ENCODE peak calls at places on chromosomes 2 and 18, in nine cellular contexts. L is A673, W is WERI-Rb-1, P is tibial artery, U is transverse colon, K is AG09309, V is retinal pigment epithelial cell, I is OCI-LY7, X is AG04449. M is an unnamed sample.
A peak's percentile ranks its signal among the peaks of the same experiment; 100 is the strongest.

GRCh38 chr2:222413295-222413911 is 10.9 kb upstream of the SGPP2 start:
- DNase-seq in X (no peak), P (no peak), U (no peak), L (no peak), W (no peak), K (no peak), V (no peak), I (peak; percentile 12), M (no peak)

GRCh38 chr2:29519996-29520395 is 401.4 kb downstream of the ALK start:
- DNase-seq in X (peak; percentile 53), V (no peak), P (no peak), U (no peak), K (peak; percentile 14), L (no peak), W (no peak), I (no peak), M (no peak)

GRCh38 chr2:136185991-136186771 is 68.2 kb upstream of the CXCR4 start:
- DNase-seq in W (no peak), L (no peak), K (no peak), V (no peak), P (no peak), X (no peak), U (no peak), I (no peak), M (no peak)

GRCh38 chr2:200703132-200703925 is 108.4 kb upstream of the BZW1 start:
- DNase-seq in L (peak; percentile 72), V (peak; percentile 25), K (peak; percentile 67), I (peak; percentile 84), P (no peak), W (peak; percentile 20), X (peak; percentile 26), U (no peak), M (peak; percentile 31)

GRCh38 chr2:153386481-153386891 is 92.1 kb downstream of the RPRM start:
- DNase-seq in U (no peak), I (no peak), K (no peak), W (no peak), V (peak; percentile 94), L (no peak), X (no peak), P (no peak), M (peak; percentile 32)

GRCh38 chr2:240440704-240441320 is 5.3 kb downstream of the GPC1 start:
- DNase-seq in I (no peak), V (no peak), L (no peak), K (no peak), U (no peak), W (no peak), X (no peak), P (no peak), M (no peak)

GRCh38 chr2:38828460-38828859 is 47.3 kb downstream of the DHX57 start:
- DNase-seq in I (no peak), U (no peak), L (no peak), V (no peak), K (no peak), P (no peak), X (no peak), W (no peak), M (no peak)

GRCh38 chr2:72155151-72155550 is 7.5 kb upstream of the CYP26B1 start:
- DNase-seq in V (no peak), K (no peak), P (no peak), W (no peak), X (no peak), L (no peak), U (no peak), I (no peak), M (no peak)

GRCh38 chr2:55877101-55877500 is 46.5 kb downstream of the EFEMP1 start:
- DNase-seq in I (no peak), K (peak; percentile 54), L (no peak), X (no peak), U (no peak), P (no peak), W (no peak), V (no peak), M (no peak)

GRCh38 chr2:195532628-195533271 is 124.3 kb upstream of the SLC39A10 start:
- DNase-seq in I (peak; percentile 32), P (no peak), V (no peak), L (peak; percentile 11), U (no peak), K (no peak), X (no peak), W (no peak), M (no peak)

GRCh38 chr2:195531754-195532153 is 125.3 kb upstream of the SLC39A10 start:
- DNase-seq in I (no peak), L (peak; percentile 70), X (no peak), V (no peak), K (no peak), U (no peak), P (no peak), W (no peak), M (no peak)

GRCh38 chr2:195532255-195532627 is 124.8 kb upstream of the SLC39A10 start:
- DNase-seq in V (no peak), U (no peak), X (no peak), K (no peak), L (no peak), I (no peak), W (no peak), P (no peak), M (no peak)

GRCh38 chr2:195535911-195536522 is 121.0 kb upstream of the SLC39A10 start:
- DNase-seq in P (peak; percentile 64), V (no peak), W (no peak), X (no peak), I (peak; percentile 36), K (no peak), U (peak; percentile 63), L (no peak), M (no peak)

DNA sequence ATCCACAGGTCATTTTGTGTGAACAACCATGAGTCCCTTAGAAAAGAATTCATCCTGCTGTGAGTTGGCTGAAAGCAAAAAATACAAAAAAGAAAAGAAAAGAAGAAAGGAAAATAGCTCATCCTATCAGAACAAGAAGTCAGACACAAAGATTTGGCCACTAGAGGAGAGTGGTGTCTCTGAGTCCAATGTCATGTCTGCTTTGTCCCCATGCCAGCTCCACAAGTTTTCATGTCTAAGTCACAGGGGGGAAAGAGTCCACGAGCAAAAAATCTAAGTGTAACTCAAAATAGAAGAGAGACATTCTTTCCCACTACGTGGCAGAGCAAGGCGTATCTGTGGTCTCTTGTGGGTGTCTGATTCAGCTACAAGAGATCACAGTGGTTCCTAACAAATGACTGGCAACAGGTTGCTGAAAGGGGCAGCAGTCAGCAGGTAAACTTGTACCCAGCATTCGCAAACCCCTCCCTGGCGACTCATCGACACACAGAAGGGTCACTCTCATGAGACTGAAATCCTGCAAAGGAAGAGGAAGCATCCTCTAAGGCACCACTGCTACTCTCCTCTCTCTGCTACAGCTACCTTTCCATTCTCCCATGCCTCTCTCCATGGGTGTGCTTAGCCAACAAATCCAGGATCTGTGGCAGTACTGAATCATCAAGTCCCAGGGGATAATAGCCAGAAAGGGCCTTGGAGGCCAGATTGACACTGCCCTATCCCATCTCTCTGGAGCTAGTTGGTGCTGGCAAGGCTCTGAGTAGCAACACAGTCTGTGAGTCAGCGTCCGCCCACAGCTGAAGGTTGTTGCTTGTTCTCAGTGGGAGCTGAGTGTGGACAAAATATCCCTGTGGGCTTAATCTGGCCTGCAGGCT is 123.0 kb upstream of the SLC39A10 start:
- DNase-seq in I (peak; percentile 39), W (no peak), L (peak; percentile 52), U (peak; percentile 19), X (peak; percentile 89), P (peak; percentile 83), V (no peak), K (peak; percentile 90), M (no peak)
- TF ChIP-seq CTCF in I (peak; percentile 53), W (peak; percentile 0), L (no peak), U (no peak), X (peak; percentile 13), P (peak; percentile 13), V (peak; percentile 2), K (peak; percentile 22), M (peak; percentile 15)

GRCh38 chr18:78781601-78781960 is 198.0 kb upstream of the SALL3 start:
- DNase-seq in P (no peak), K (no peak), U (no peak), I (no peak), V (no peak), X (no peak), L (no peak), W (no peak), M (no peak)
- H3K4me3 ChIP-seq in P (no peak overlapping the region), K (no peak overlapping the region), U (no peak overlapping the region), I (no peak overlapping the region), V (no peak overlapping the region), X (no peak overlapping the region), L (no peak overlapping the region), W (no peak overlapping the region), M (no peak overlapping the region)

DNA sequence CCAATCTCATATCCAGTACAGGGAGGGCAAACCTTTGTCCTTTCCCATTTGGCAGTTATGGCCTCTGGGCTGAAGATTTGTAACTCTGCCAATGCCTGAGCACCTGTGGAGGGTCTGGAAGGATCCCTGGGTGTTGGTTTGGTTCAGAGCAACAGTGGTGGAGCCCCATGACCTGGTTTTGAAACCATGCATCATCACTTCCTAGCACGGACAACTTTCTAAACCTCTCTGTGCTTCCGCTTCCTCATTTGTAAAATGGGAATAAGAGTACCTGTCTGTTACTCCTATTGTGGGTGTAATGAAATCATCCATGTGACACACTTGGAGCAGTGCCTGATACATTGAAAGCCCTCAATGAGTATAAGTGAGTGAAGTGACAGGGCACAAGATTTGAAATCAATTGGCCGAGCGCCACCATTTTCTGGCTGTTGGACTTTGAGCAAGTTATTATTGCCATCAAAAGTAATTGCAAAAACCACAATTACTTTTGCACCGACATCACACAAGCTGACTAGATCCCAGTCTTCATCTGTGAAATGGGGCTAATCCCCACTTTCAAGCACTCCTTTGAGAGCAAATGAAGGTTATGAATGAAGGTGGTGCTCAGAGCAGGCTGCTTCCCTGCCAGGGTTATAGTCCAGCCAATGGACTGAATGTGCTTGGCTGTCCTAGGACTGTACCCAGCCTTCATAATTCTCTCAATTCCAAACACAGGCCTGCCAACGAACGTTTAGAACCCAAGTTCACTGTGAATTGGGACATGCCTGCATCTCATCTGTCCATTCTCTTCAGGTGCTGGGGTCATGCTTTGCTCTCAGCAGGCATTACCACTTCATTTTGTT is 28.0 kb upstream of the ICOS start:
- DNase-seq in W (no peak), P (no peak), K (no peak), I (no peak), V (no peak), U (peak; percentile 29), L (no peak), X (no peak), M (no peak)
- TF ChIP-seq CTCF in W (no peak), P (no peak), K (no peak), I (no peak), V (no peak), U (no peak), L (no peak), X (no peak), M (no peak)

DNA sequence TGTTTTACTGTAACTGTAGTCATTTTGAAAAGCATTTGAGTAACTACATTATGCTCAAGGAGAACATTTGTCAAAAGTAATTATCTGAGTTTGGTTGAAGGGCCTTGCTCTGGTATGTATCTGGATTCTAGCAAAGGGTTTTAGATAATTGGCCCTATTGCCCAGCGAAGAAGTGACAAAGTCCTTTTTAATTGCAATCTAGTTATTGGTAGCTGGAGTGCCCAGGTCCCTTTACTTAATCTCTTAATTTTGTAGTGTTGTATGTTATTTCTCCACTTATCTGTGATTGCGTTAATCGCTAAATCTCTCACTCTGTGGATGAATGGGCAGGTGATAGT is 1.8 kb downstream of the ASXL3 start:
- DNase-seq in X (no peak), K (no peak), L (no peak), W (no peak), U (no peak), P (no peak), V (no peak), I (no peak), M (no peak)
- H3K4me3 ChIP-seq in X (no peak overlapping the region), K (no peak overlapping the region), L (no peak overlapping the region), W (no peak overlapping the region), U (no peak overlapping the region), P (peak overlapping the region; percentile 82), V (no peak overlapping the region), I (peak overlapping the region; percentile 81), M (no peak overlapping the region)